ENCODE peak calls at places on chromosome 10, in five cellular contexts. L, K, R, X and F are unnamed samples.

GRCh38 chr10:119769886-119770285 is 44.0 kb downstream of the INPP5F start:
- DNase-seq in X (no peak), L (no peak), K (peak; percentile 71), R (no peak), F (no peak)

GRCh38 chr10:35352097-35352496 is 15.8 kb downstream of the CCNY start:
- DNase-seq in R (no peak), L (no peak), K (no peak), X (no peak), F (no peak)

GRCh38 chr10:29804025-29804852 is 169.5 kb upstream of the SVIL start:
- DNase-seq in L (no peak), X (no peak), K (peak; percentile 96), R (no peak), F (peak; percentile 25)

GRCh38 chr10:93410697-93411348 is 71.3 kb downstream of the MYOF start:
- DNase-seq in R (no peak), K (no peak), X (no peak), L (no peak), F (no peak)

GRCh38 chr10:31146496-31147219 is 115.0 kb upstream of the ZNF438 start:
- DNase-seq in X (no peak), L (no peak), R (peak; percentile 72), K (peak; percentile 81), F (peak; percentile 46)

GRCh38 chr10:60123172-60123571 is 216.8 kb upstream of the CCDC6 start:
- DNase-seq in R (no peak), L (no peak), K (peak; percentile 95), X (no peak), F (peak; percentile 46)

GRCh38 chr10:90451283-90451682 is 406.6 kb downstream of the HTR7 start:
- DNase-seq in X (no peak), R (no peak), L (no peak), K (peak; percentile 50), F (no peak)

GRCh38 chr10:6917125-6917524 is 337.0 kb upstream of the PRKCQ start:
- DNase-seq in L (no peak), R (no peak), X (no peak), K (no peak), F (no peak)

GRCh38 chr10:94006591-94007550 is 13.1 kb downstream of the PLCE1 start:
- DNase-seq in X (no peak), K (peak; percentile 82), L (no peak), R (no peak), F (peak; percentile 87)

GRCh38 chr10:93749218-93749799 is 8.4 kb upstream of the LGI1 start:
- DNase-seq in L (peak; percentile 51), X (no peak), R (no peak), K (no peak), F (no peak)

GRCh38 chr10:62261666-62262065 is 7.0 kb downstream of the RTKN2 start:
- DNase-seq in X (no peak), K (peak; percentile 61), L (no peak), R (no peak), F (peak; percentile 8)

GRCh38 chr10:114714281-114714741 is 56.2 kb upstream of the ABLIM1 start:
- DNase-seq in X (no peak), L (no peak), K (peak; percentile 89), R (no peak), F (peak; percentile 56)

GRCh38 chr10:19826712-19827111 is 10.5 kb downstream of the PLXDC2 start:
- DNase-seq in R (no peak), L (no peak), X (no peak), K (peak; percentile 75), F (peak; percentile 40)

GRCh38 chr10:126407831-126408230 is 19.6 kb upstream of the ADAM12 start:
- DNase-seq in L (peak; percentile 48), K (peak; percentile 32), X (no peak), R (no peak), F (no peak)

GRCh38 chr10:92691042-92691590 is 1.4 kb downstream of the HHEX start:
- DNase-seq in X (no peak), L (peak; percentile 58), K (peak; percentile 39), R (no peak), F (no peak)

GRCh38 chr10:121928528-121928884 is 675 bp upstream of the ATE1 start:
- DNase-seq in K (peak; percentile 42), L (no peak), X (no peak), R (no peak), F (no peak)

GRCh38 chr10:63554666-63555065 is 33.5 kb downstream of the REEP3 start:
- DNase-seq in R (no peak), X (no peak), L (no peak), K (peak; percentile 92), F (peak; percentile 79)

GRCh38 chr10:93160829-93161228 is 87.1 kb downstream of the CYP26A1 start:
- DNase-seq in K (peak; percentile 76), X (no peak), R (no peak), L (no peak), F (peak; percentile 86)

GRCh38 chr10:125089486-125089885 is 70.9 kb downstream of the CTBP2 start:
- DNase-seq in K (no peak), R (peak; percentile 30), X (no peak), L (no peak), F (no peak)

GRCh38 chr10:59985639-59986038 is 79.3 kb upstream of the CCDC6 start:
- DNase-seq in L (no peak), X (no peak), K (no peak), R (no peak), F (no peak)

GRCh38 chr10:90579602-90580242 is 278.1 kb downstream of the HTR7 start:
- DNase-seq in R (no peak), L (peak; percentile 49), X (no peak), K (peak; percentile 71), F (no peak)

GRCh38 chr10:118472961-118473675 is 122.3 kb downstream of the PRLHR start:
- DNase-seq in R (no peak), L (no peak), K (no peak), X (no peak), F (no peak)

GRCh38 chr10:71744897-71745658 is 25.5 kb upstream of the C10orf105 start:
- DNase-seq in K (no peak), L (no peak), R (no peak), X (no peak), F (no peak)

GRCh38 chr10:71747808-71748523 is 25.4 kb downstream of the VSIR start:
- DNase-seq in L (no peak), X (no peak), R (peak; percentile 40), K (no peak), F (no peak)

GRCh38 chr10:71745659-71746250 is 26.2 kb upstream of the C10orf105 start:
- DNase-seq in R (no peak), X (no peak), L (no peak), K (no peak), F (no peak)

GRCh38 chr10:71747039-71747807 is 26.1 kb downstream of the VSIR start:
- DNase-seq in X (no peak), L (no peak), K (no peak), R (peak; percentile 33), F (no peak)

GRCh38 chr10:71746344-71747037 is 26.8 kb downstream of the VSIR start:
- DNase-seq in L (peak; percentile 45), K (no peak), X (no peak), R (peak; percentile 49), F (no peak)
- TF ChIP-seq CTCF in L (peak; percentile 33), K (no peak), X (no peak), R (no peak), F (peak; percentile 7)

DNA sequence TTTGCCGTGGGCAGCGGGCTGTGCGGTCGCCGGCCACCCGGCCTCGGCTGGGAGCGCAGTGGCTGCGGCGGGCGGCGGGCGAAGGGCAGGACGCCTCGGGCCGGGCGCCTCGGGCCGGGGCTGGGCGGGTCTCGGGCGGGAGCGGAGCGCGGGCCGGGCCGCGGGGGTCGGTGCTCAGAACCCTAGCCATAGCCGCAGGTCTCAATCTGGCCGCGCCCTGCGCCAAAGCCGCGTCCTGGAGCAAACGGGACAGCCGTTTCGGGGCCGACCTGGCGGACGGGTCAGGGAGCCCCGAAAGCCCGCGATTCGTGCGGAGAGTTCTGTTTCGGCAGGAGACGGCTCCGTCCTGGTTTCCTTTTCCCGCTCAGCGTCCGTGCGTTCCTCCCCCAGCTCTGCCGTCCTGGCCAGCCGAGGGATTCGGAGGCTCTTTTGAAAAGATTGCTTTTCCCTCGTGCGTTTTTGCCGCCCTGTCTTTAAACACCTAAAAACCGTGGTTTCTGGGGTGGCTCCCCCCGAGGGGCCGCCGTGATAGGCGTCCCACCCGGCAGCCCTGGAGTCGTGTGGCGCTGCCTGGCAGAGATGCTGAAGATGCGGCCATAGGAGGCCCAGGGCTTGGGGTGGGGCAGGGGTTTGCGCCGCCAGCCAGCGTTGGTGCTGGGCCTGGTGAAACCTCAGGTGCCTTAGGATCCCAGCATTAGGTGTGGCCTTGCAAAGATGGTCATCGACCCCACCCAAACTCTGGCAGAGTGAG is 727 bp downstream of the RET start:
- DNase-seq in L (peak; percentile 54), R (no peak), X (no peak), K (peak; percentile 21), F (no peak)
- H3K4me3 ChIP-seq in L (peak overlapping the region; percentile 78), R (peak overlapping the region; percentile 24), X (peak overlapping the region; percentile 55), K (peak overlapping the region; percentile 19), F (no peak overlapping the region)

GRCh38 chr10:51063659-51064535 is 10.4 kb upstream of the PRKG1 start:
- DNase-seq in K (peak; percentile 81), R (no peak), X (no peak), L (peak; percentile 54), F (no peak)
- TF ChIP-seq CTCF in K (peak; percentile 60), R (no peak), X (peak; percentile 64), L (peak; percentile 86), F (peak; percentile 47)

GRCh38 chr10:51035344-51035743 is 38.9 kb upstream of the PRKG1 start:
- DNase-seq in R (no peak), K (no peak), L (no peak), X (no peak), F (no peak)

GRCh38 chr10:51030480-51030879 is 43.8 kb upstream of the PRKG1 start:
- DNase-seq in K (no peak), R (no peak), X (no peak), L (no peak), F (no peak)

GRCh38 chr10:51029172-51029641 is 45.1 kb upstream of the PRKG1 start:
- DNase-seq in R (no peak), L (no peak), K (peak; percentile 58), X (no peak), F (no peak)

GRCh38 chr10:51031995-51032394 is 42.3 kb upstream of the PRKG1 start:
- DNase-seq in L (peak; percentile 24), R (no peak), K (no peak), X (no peak), F (no peak)

DNA sequence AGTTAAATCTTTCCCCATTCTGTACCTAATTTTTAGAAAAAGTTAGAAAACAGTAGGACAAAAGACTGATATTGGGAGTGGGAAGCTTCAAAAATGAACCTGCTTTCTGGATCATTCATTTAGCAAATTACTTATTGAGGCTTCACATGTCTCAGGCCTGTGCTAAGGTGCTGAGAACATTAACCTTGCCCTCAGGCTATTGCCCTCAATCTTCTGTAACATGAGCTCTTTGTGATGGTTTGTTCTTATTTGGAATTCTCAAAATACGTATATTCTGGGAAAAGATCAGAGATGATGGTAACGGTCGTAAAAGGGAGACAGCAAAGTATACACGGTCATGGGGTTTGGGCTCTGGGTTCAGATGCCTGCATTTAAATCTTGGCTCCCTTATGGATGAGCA is 39.5 kb upstream of the PRKG1 start:
- DNase-seq in K (no peak), L (no peak), X (no peak), R (no peak), F (no peak)
- H3K4me3 ChIP-seq in K (no peak overlapping the region), L (no peak overlapping the region), X (no peak overlapping the region), R (no peak overlapping the region), F (no peak overlapping the region)

GRCh38 chr10:71548494-71548846 is 151.8 kb downstream of the CDH23 start:
- DNase-seq in L (peak; percentile 65), K (peak; percentile 13), R (no peak), X (no peak), F (no peak)
- TF ChIP-seq CTCF in L (peak; percentile 72), K (peak; percentile 53), R (no peak), X (no peak), F (peak; percentile 32)

GRCh38 chr10:52883996-52884871 is 111.7 kb upstream of the MBL2 start:
- DNase-seq in X (no peak), K (peak; percentile 72), L (peak; percentile 72), R (no peak), F (no peak)
- H3K4me3 ChIP-seq in X (peak overlapping the region; percentile 28), K (no peak overlapping the region), L (no peak overlapping the region), R (no peak overlapping the region), F (no peak overlapping the region)

GRCh38 chr10:49001402-49001801 is 61.8 kb upstream of the LRRC18 start:
- DNase-seq in X (no peak), L (peak; percentile 53), K (no peak), R (peak; percentile 66), F (no peak)
- TF ChIP-seq CTCF in X (no peak), L (peak; percentile 41), K (no peak), R (no peak), F (peak; percentile 20)